ENCODE peak calls at places on chromosomes 1 and 21, in nine cellular contexts. A is HFFc6; Y is NCI-H748 treated with DMSO at 0.1 percent for 48 hours; C is midbrain; J is progenitor cell of endocrine pancreas; I is suprapubic skin; E is gastrocnemius medialis; F is activated T-helper 1 cell treated with anti-CD3 and anti-CD28 coated beads, Interleukin-12 subunit alpha, Interleukin-12 subunit beta, Interleukin-2, Interleukin-4 antibody, amounts not matched to agents 30 ng/mL and 10 ng/mL and 1 ng/mL, durations not matched to agents 14 hours and 24 hours and 36 hours; Z is left ventricle myocardium superior. Q is an unnamed sample.

GRCh38 chr1:71049951-71050598 is 2.5 kb upstream of the PTGER3 start:
- DNase-seq in J (peak), I (no peak), A (peak), F (no peak), Z (no peak), E (no peak), Y (peak), C (peak), Q (peak)

GRCh38 chr1:230073371-230074035 is 6.5 kb downstream of the GALNT2 start:
- DNase-seq in I (no peak), A (peak), F (no peak), J (no peak), E (peak), C (peak), Z (no peak), Y (no peak), Q (no peak)

GRCh38 chr1:171486048-171486519 is 754 bp downstream of the PRRC2C start:
- DNase-seq in E (no peak), Y (no peak), C (peak), J (no peak), Z (no peak), I (no peak), A (peak), F (peak), Q (peak)

GRCh38 chr1:197103295-197103694 is 36.2 kb upstream of the F13B start:
- DNase-seq in Y (no peak), C (no peak), Z (no peak), E (no peak), J (no peak), I (no peak), F (no peak), A (no peak), Q (no peak)

GRCh38 chr1:150820710-150821521 is 12.9 kb upstream of the CTSK start:
- DNase-seq in C (no peak), A (no peak), J (no peak), I (no peak), E (no peak), Z (no peak), Y (no peak), F (no peak), Q (no peak)

GRCh38 chr1:246748867-246749266 is 24.7 kb downstream of the SCCPDH start:
- DNase-seq in A (no peak), J (no peak), C (no peak), Z (no peak), I (no peak), Y (peak), E (no peak), F (no peak), Q (no peak)

GRCh38 chr1:229579101-229579651 is 20.7 kb upstream of the ABCB10 start:
- DNase-seq in I (no peak), Z (peak), C (peak), Y (peak), F (no peak), A (peak), E (no peak), J (no peak), Q (no peak)

GRCh38 chr1:79726911-79727310 is 720.4 kb upstream of the ADGRL4 start:
- DNase-seq in A (no peak), F (no peak), E (no peak), Z (no peak), C (no peak), Y (no peak), I (no peak), J (no peak), Q (no peak)

GRCh38 chr1:202618387-202619022 is 91.7 kb downstream of the SYT2 start:
- DNase-seq in E (no peak), Z (no peak), J (no peak), A (peak), C (no peak), I (no peak), F (no peak), Y (no peak), Q (no peak)

GRCh38 chr1:45994423-45994822 is 138.0 kb downstream of the PIK3R3 start:
- DNase-seq in Z (no peak), E (no peak), C (no peak), J (no peak), I (no peak), Y (no peak), F (no peak), A (no peak), Q (no peak)

GRCh38 chr1:202569393-202570322 is 140.6 kb downstream of the SYT2 start:
- DNase-seq in Z (no peak), E (no peak), F (no peak), J (no peak), I (no peak), A (no peak), Y (no peak), C (no peak), Q (no peak)

GRCh38 chr21:15436031-15436430 is 293.8 kb upstream of the USP25 start:
- DNase-seq in F (no peak), A (no peak), Y (no peak), C (no peak), Z (no peak), J (no peak), I (no peak), E (no peak), Q (no peak)

GRCh38 chr21:8992731-8993174 is 1528.6 kb upstream of the TPTE start:
- DNase-seq in Z (no peak), F (no peak), E (no peak), C (no peak), A (no peak), Y (no peak), I (no peak), J (no peak), Q (no peak)

GRCh38 chr1:98677288-98677687 is 15.8 kb downstream of the SNX7 start:
- DNase-seq in C (no peak), J (no peak), I (no peak), Z (no peak), F (no peak), A (peak), Y (peak), E (no peak), Q (no peak)

GRCh38 chr1:113058861-113059441 is 14.0 kb upstream of the LRIG2 start:
- DNase-seq in C (no peak), E (no peak), F (no peak), A (no peak), J (no peak), Y (no peak), I (no peak), Z (no peak), Q (no peak)

GRCh38 chr1:76095800-76096199 is 21.3 kb downstream of the ST6GALNAC3 start:
- DNase-seq in J (no peak), C (no peak), E (no peak), A (no peak), F (no peak), Y (no peak), Z (no peak), I (no peak), Q (no peak)

GRCh38 chr1:232212248-232212647 is 417.7 kb downstream of the SIPA1L2 start:
- DNase-seq in A (no peak), I (no peak), J (no peak), Y (no peak), E (no peak), C (no peak), F (no peak), Z (no peak), Q (no peak)

GRCh38 chr1:117591248-117591647 is 14.6 kb upstream of the TENT5C start:
- DNase-seq in E (no peak), A (no peak), I (no peak), F (no peak), Z (no peak), C (no peak), Y (no peak), J (no peak), Q (no peak)

GRCh38 chr1:109788695-109789521 is 25.2 kb upstream of the EPS8L3 start:
- DNase-seq in Y (no peak), C (no peak), Z (no peak), E (no peak), I (peak), J (no peak), F (no peak), A (no peak), Q (no peak)

GRCh38 chr21:32455548-32455947 is 43.0 kb downstream of the EVA1C start:
- DNase-seq in J (no peak), I (no peak), C (no peak), Z (no peak), E (no peak), Y (no peak), A (no peak), F (no peak), Q (no peak)

GRCh38 chr1:54254055-54254454 is 54.1 kb downstream of the MRPL37 start:
- DNase-seq in I (no peak), J (no peak), A (peak), E (no peak), Y (no peak), F (no peak), Z (peak), C (no peak), Q (no peak)

GRCh38 chr1:154969741-154970452 is 650 bp downstream of the SHC1 start:
- DNase-seq in J (no peak), Y (no peak), F (no peak), I (peak), C (no peak), A (no peak), E (no peak), Z (peak), Q (no peak)

GRCh38 chr1:8031176-8031785 is 5.2 kb upstream of the ERRFI1 start:
- DNase-seq in I (no peak), A (peak), F (no peak), C (no peak), J (no peak), Z (no peak), E (no peak), Y (peak), Q (peak)

GRCh38 chr1:237664327-237664726 is 226.4 kb downstream of the ZP4 start:
- DNase-seq in A (no peak), F (no peak), Z (no peak), Y (no peak), C (no peak), I (no peak), J (no peak), E (no peak), Q (no peak)

GRCh38 chr21:43904316-43904925 is 39.4 kb downstream of the AGPAT3 start:
- DNase-seq in Z (no peak), E (no peak), J (no peak), A (no peak), Y (no peak), C (no peak), F (no peak), I (no peak), Q (no peak)

GRCh38 chr1:55277377-55278130 is 62.4 kb upstream of the USP24 start:
- DNase-seq in F (peak), E (peak), J (peak), Z (peak), Y (peak), C (peak), I (peak), A (peak), Q (peak)

GRCh38 chr1:26538480-26539412 is 9.2 kb downstream of the RPS6KA1 start:
- DNase-seq in I (no peak), C (peak), E (no peak), A (peak), J (no peak), Y (no peak), Z (no peak), F (no peak), Q (no peak)

GRCh38 chr1:241525026-241525425 is 5.5 kb upstream of the FH start:
- DNase-seq in E (no peak), Y (no peak), A (no peak), Z (no peak), F (no peak), J (no peak), I (no peak), C (no peak), Q (no peak)

GRCh38 chr1:186900539-186901237 is 71.9 kb downstream of the PLA2G4A start:
- DNase-seq in C (no peak), E (no peak), J (no peak), A (no peak), I (no peak), Y (no peak), F (no peak), Z (no peak), Q (no peak)

GRCh38 chr1:153985984-153986761 is at the start of gene RAB13:
- DNase-seq in I (peak), E (peak), Z (peak), J (peak), C (peak), F (no peak), A (peak), Y (peak), Q (peak)

GRCh38 chr1:47688161-47688560 is 250.3 kb downstream of the FOXD2 start:
- DNase-seq in Y (no peak), Z (no peak), A (no peak), C (no peak), I (peak), E (no peak), F (no peak), J (no peak), Q (no peak)

GRCh38 chr1:155977607-155978324 is 581 bp downstream of the ARHGEF2 start:
- DNase-seq in I (peak), E (no peak), A (no peak), C (no peak), J (peak), Z (peak), F (peak), Y (no peak), Q (peak)

GRCh38 chr1:25909062-25909461 is 2.8 kb upstream of the STMN1 start:
- DNase-seq in I (no peak), A (no peak), Z (no peak), J (no peak), C (peak), Y (no peak), F (no peak), E (no peak), Q (no peak)

Q was measured in NCI-H526 treated with DMSO at 0.1 percent for 48 hours.